ENCODE peak calls at places on chromosomes 2 and 18, in four cellular contexts. One of them, this sample, is unnamed.

GRCh38 chr2:232028631-232029030 is 67.1 kb downstream of the DIS3L2 start:
- DNase-seq in activated CD4-positive, alpha-beta T cell treated with anti-CD3 and anti-CD28 coated beads for 4 hours: no peak
- DNase-seq in NCI-H187: no peak
- DNase-seq in activated gamma-delta T cell treated with anti-CD3 and anti-CD28 coated beads, Interleukin-2, amount 50 U/mL, for 16 hours: no peak
- DNase-seq in this sample: no peak

GRCh38 chr2:144467479-144468210 is 52.3 kb downstream of the ZEB2 start:
- DNase-seq in activated CD4-positive, alpha-beta T cell treated with anti-CD3 and anti-CD28 coated beads for 4 hours: no peak
- DNase-seq in NCI-H187: no peak
- DNase-seq in activated gamma-delta T cell treated with anti-CD3 and anti-CD28 coated beads, Interleukin-2, amount 50 U/mL, for 16 hours: no peak
- DNase-seq in this sample: no peak

GRCh38 chr2:230225486-230225885 is at the start of gene SP140:
- DNase-seq in activated CD4-positive, alpha-beta T cell treated with anti-CD3 and anti-CD28 coated beads for 4 hours: peak; percentile 79
- DNase-seq in NCI-H187: no peak
- DNase-seq in activated gamma-delta T cell treated with anti-CD3 and anti-CD28 coated beads, Interleukin-2, amount 50 U/mL, for 16 hours: peak; percentile 57
- DNase-seq in this sample: peak; percentile 57

GRCh38 chr2:100882645-100883613 is 63.0 kb downstream of the NPAS2 start:
- DNase-seq in activated CD4-positive, alpha-beta T cell treated with anti-CD3 and anti-CD28 coated beads for 4 hours: no peak
- DNase-seq in NCI-H187: no peak
- DNase-seq in activated gamma-delta T cell treated with anti-CD3 and anti-CD28 coated beads, Interleukin-2, amount 50 U/mL, for 16 hours: no peak
- DNase-seq in this sample: no peak

GRCh38 chr2:220424561-220424960 is 797.1 kb downstream of the SLC4A3 start:
- DNase-seq in activated CD4-positive, alpha-beta T cell treated with anti-CD3 and anti-CD28 coated beads for 4 hours: no peak
- DNase-seq in NCI-H187: no peak
- DNase-seq in activated gamma-delta T cell treated with anti-CD3 and anti-CD28 coated beads, Interleukin-2, amount 50 U/mL, for 16 hours: no peak
- DNase-seq in this sample: no peak

GRCh38 chr18:13313006-13313661 is 94.6 kb downstream of the LDLRAD4 start:
- DNase-seq in activated CD4-positive, alpha-beta T cell treated with anti-CD3 and anti-CD28 coated beads for 4 hours: peak; percentile 18
- DNase-seq in NCI-H187: no peak
- DNase-seq in activated gamma-delta T cell treated with anti-CD3 and anti-CD28 coated beads, Interleukin-2, amount 50 U/mL, for 16 hours: no peak
- DNase-seq in this sample: no peak

GRCh38 chr2:154402138-154402714 is 296.3 kb upstream of the KCNJ3 start:
- DNase-seq in activated CD4-positive, alpha-beta T cell treated with anti-CD3 and anti-CD28 coated beads for 4 hours: no peak
- DNase-seq in NCI-H187: no peak
- DNase-seq in activated gamma-delta T cell treated with anti-CD3 and anti-CD28 coated beads, Interleukin-2, amount 50 U/mL, for 16 hours: no peak
- DNase-seq in this sample: no peak

GRCh38 chr2:193584001-193584400 is 1389.3 kb upstream of the TMEFF2 start:
- DNase-seq in activated CD4-positive, alpha-beta T cell treated with anti-CD3 and anti-CD28 coated beads for 4 hours: no peak
- DNase-seq in NCI-H187: no peak
- DNase-seq in activated gamma-delta T cell treated with anti-CD3 and anti-CD28 coated beads, Interleukin-2, amount 50 U/mL, for 16 hours: no peak
- DNase-seq in this sample: no peak

GRCh38 chr18:13532406-13533075 is 193.8 kb downstream of the FAM210A start:
- DNase-seq in activated CD4-positive, alpha-beta T cell treated with anti-CD3 and anti-CD28 coated beads for 4 hours: no peak
- DNase-seq in NCI-H187: no peak
- DNase-seq in activated gamma-delta T cell treated with anti-CD3 and anti-CD28 coated beads, Interleukin-2, amount 50 U/mL, for 16 hours: no peak
- DNase-seq in this sample: no peak

GRCh38 chr2:215530191-215530968 is 94.5 kb upstream of the FN1 start:
- DNase-seq in activated CD4-positive, alpha-beta T cell treated with anti-CD3 and anti-CD28 coated beads for 4 hours: no peak
- DNase-seq in NCI-H187: no peak
- DNase-seq in activated gamma-delta T cell treated with anti-CD3 and anti-CD28 coated beads, Interleukin-2, amount 50 U/mL, for 16 hours: no peak
- DNase-seq in this sample: no peak

GRCh38 chr2:158181171-158181570 is 79.5 kb downstream of the UPP2 start:
- DNase-seq in activated CD4-positive, alpha-beta T cell treated with anti-CD3 and anti-CD28 coated beads for 4 hours: no peak
- DNase-seq in NCI-H187: no peak
- DNase-seq in activated gamma-delta T cell treated with anti-CD3 and anti-CD28 coated beads, Interleukin-2, amount 50 U/mL, for 16 hours: no peak
- DNase-seq in this sample: no peak

GRCh38 chr2:42228101-42228500 is 58.9 kb downstream of the EML4 start:
- DNase-seq in activated CD4-positive, alpha-beta T cell treated with anti-CD3 and anti-CD28 coated beads for 4 hours: no peak
- DNase-seq in NCI-H187: no peak
- DNase-seq in activated gamma-delta T cell treated with anti-CD3 and anti-CD28 coated beads, Interleukin-2, amount 50 U/mL, for 16 hours: no peak
- DNase-seq in this sample: no peak

This sample was measured in NK-92 treated with Interleukin-12 subunit alpha and Interleukin-12 subunit beta, amount 100 ng/mL, for 24 hours.